ENCODE peak calls at places on chromosome 13, in four cellular contexts. One of them, this sample, is unnamed. For H3K4me1, the result is how much of the 10 kb centered on the place peaks cover.

GRCh38 chr13:29428310-29428991 is 167.0 kb downstream of the SLC7A1 start:
- DNase-seq in naive thymus-derived CD4-positive, alpha-beta T cell: no peak
- DNase-seq in psoas muscle: peak
- DNase-seq in tibial artery: no peak
- DNase-seq in this sample: no peak

GRCh38 chr13:113592571-113592970 is 8.0 kb downstream of the TFDP1 start:
- DNase-seq in naive thymus-derived CD4-positive, alpha-beta T cell: no peak
- DNase-seq in psoas muscle: peak
- DNase-seq in tibial artery: peak
- DNase-seq in this sample: no peak

GRCh38 chr13:82257790-82258507 is 1624.3 kb downstream of the SLITRK1 start:
- DNase-seq in naive thymus-derived CD4-positive, alpha-beta T cell: no peak
- DNase-seq in psoas muscle: no peak
- DNase-seq in tibial artery: no peak
- DNase-seq in this sample: no peak

GRCh38 chr13:113954046-113954841 is 19.6 kb downstream of the C13orf46 start:
- DNase-seq in naive thymus-derived CD4-positive, alpha-beta T cell: no peak
- DNase-seq in psoas muscle: peak
- DNase-seq in tibial artery: no peak
- DNase-seq in this sample: peak

GRCh38 chr13:85313761-85314503 is 485.3 kb downstream of the SLITRK6 start:
- DNase-seq in naive thymus-derived CD4-positive, alpha-beta T cell: no peak
- DNase-seq in psoas muscle: no peak
- DNase-seq in tibial artery: no peak
- DNase-seq in this sample: no peak

GRCh38 chr13:77230560-77230959 is 96.3 kb downstream of the MYCBP2 start:
- DNase-seq in naive thymus-derived CD4-positive, alpha-beta T cell: no peak
- DNase-seq in psoas muscle: no peak
- DNase-seq in tibial artery: no peak
- DNase-seq in this sample: no peak

GRCh38 chr13:33349996-33350826 is 64.7 kb upstream of the STARD13 start:
- DNase-seq in naive thymus-derived CD4-positive, alpha-beta T cell: no peak
- DNase-seq in psoas muscle: peak
- DNase-seq in tibial artery: peak
- DNase-seq in this sample: peak

GRCh38 chr13:25286308-25286968 is 850 bp downstream of the MTMR6 start:
- DNase-seq in naive thymus-derived CD4-positive, alpha-beta T cell: peak
- DNase-seq in psoas muscle: no peak
- DNase-seq in tibial artery: no peak
- DNase-seq in this sample: no peak

GRCh38 chr13:29909975-29910674 is 59.7 kb upstream of the UBL3 start:
- DNase-seq in naive thymus-derived CD4-positive, alpha-beta T cell: no peak
- DNase-seq in psoas muscle: peak
- DNase-seq in tibial artery: peak
- DNase-seq in this sample: no peak

GRCh38 chr13:31037874-31038475 is 105.5 kb downstream of the TEX26 start:
- DNase-seq in naive thymus-derived CD4-positive, alpha-beta T cell: no peak
- DNase-seq in psoas muscle: no peak
- DNase-seq in tibial artery: no peak
- DNase-seq in this sample: no peak

GRCh38 chr13:46382224-46382623 is 4.8 kb downstream of the RUBCNL start:
- DNase-seq in naive thymus-derived CD4-positive, alpha-beta T cell: no peak
- DNase-seq in psoas muscle: no peak
- DNase-seq in tibial artery: no peak
- DNase-seq in this sample: no peak

GRCh38 chr13:59823495-59823894 is 340.2 kb downstream of the DIAPH3 start:
- DNase-seq in naive thymus-derived CD4-positive, alpha-beta T cell: no peak
- DNase-seq in psoas muscle: no peak
- DNase-seq in tibial artery: no peak
- DNase-seq in this sample: no peak

GRCh38 chr13:34523401-34523800 is 418.7 kb upstream of the NBEA start:
- DNase-seq in naive thymus-derived CD4-positive, alpha-beta T cell: no peak
- DNase-seq in psoas muscle: no peak
- DNase-seq in tibial artery: no peak
- DNase-seq in this sample: no peak

GRCh38 chr13:78806457-78806856 is 147.5 kb upstream of the OBI1 start:
- DNase-seq in naive thymus-derived CD4-positive, alpha-beta T cell: no peak
- DNase-seq in psoas muscle: no peak
- DNase-seq in tibial artery: no peak
- DNase-seq in this sample: no peak

GRCh38 chr13:28027070-28027469 is 38.6 kb upstream of the URAD start:
- DNase-seq in naive thymus-derived CD4-positive, alpha-beta T cell: no peak
- DNase-seq in psoas muscle: no peak
- DNase-seq in tibial artery: no peak
- DNase-seq in this sample: no peak

GRCh38 chr13:59519776-59520175 is 644.0 kb downstream of the DIAPH3 start:
- DNase-seq in naive thymus-derived CD4-positive, alpha-beta T cell: no peak
- DNase-seq in psoas muscle: no peak
- DNase-seq in tibial artery: no peak
- DNase-seq in this sample: no peak

GRCh38 chr13:111598751-111599150 is 278.3 kb downstream of the TEX29 start:
- DNase-seq in naive thymus-derived CD4-positive, alpha-beta T cell: no peak
- DNase-seq in psoas muscle: no peak
- DNase-seq in tibial artery: no peak
- DNase-seq in this sample: no peak

GRCh38 chr13:113820813-113821651 is 42.8 kb downstream of the GAS6 start:
- DNase-seq in naive thymus-derived CD4-positive, alpha-beta T cell: no peak
- DNase-seq in psoas muscle: peak
- DNase-seq in tibial artery: peak
- DNase-seq in this sample: no peak

GRCh38 chr13:22665531-22665930 is 515.2 kb upstream of the SGCG start:
- DNase-seq in naive thymus-derived CD4-positive, alpha-beta T cell: no peak
- DNase-seq in psoas muscle: no peak
- DNase-seq in tibial artery: no peak
- DNase-seq in this sample: no peak

GRCh38 chr13:75312884-75313520 is 169.0 kb downstream of the TBC1D4 start:
- DNase-seq in naive thymus-derived CD4-positive, alpha-beta T cell: no peak
- DNase-seq in psoas muscle: no peak
- DNase-seq in tibial artery: no peak
- DNase-seq in this sample: no peak

GRCh38 chr13:78595819-78596700 is 7.3 kb downstream of the POU4F1 start:
- DNase-seq in naive thymus-derived CD4-positive, alpha-beta T cell: no peak
- DNase-seq in psoas muscle: no peak
- DNase-seq in tibial artery: no peak
- DNase-seq in this sample: no peak

GRCh38 chr13:22372261-22372660 is 701.4 kb downstream of the FGF9 start:
- DNase-seq in naive thymus-derived CD4-positive, alpha-beta T cell: no peak
- DNase-seq in psoas muscle: no peak
- DNase-seq in tibial artery: no peak
- DNase-seq in this sample: no peak

GRCh38 chr13:97781891-97782305 is 171.6 kb upstream of the IPO5 start:
- DNase-seq in naive thymus-derived CD4-positive, alpha-beta T cell: no peak
- DNase-seq in psoas muscle: no peak
- DNase-seq in tibial artery: peak
- DNase-seq in this sample: no peak

GRCh38 chr13:30577381-30577780 is 40.3 kb upstream of the USPL1 start:
- DNase-seq in naive thymus-derived CD4-positive, alpha-beta T cell: no peak
- DNase-seq in psoas muscle: no peak
- DNase-seq in tibial artery: no peak
- DNase-seq in this sample: no peak

GRCh38 chr13:95874286-95874685 is 178.9 kb downstream of the UGGT2 start:
- DNase-seq in naive thymus-derived CD4-positive, alpha-beta T cell: no peak
- DNase-seq in psoas muscle: no peak
- DNase-seq in tibial artery: no peak
- DNase-seq in this sample: no peak

GRCh38 chr13:39273953-39274352 is 235.7 kb downstream of the NHLRC3 start:
- DNase-seq in naive thymus-derived CD4-positive, alpha-beta T cell: no peak
- DNase-seq in psoas muscle: no peak
- DNase-seq in tibial artery: no peak
- DNase-seq in this sample: no peak

GRCh38 chr13:21074601-21075302 is 13.4 kb upstream of the LATS2 start:
- DNase-seq in naive thymus-derived CD4-positive, alpha-beta T cell: peak
- DNase-seq in psoas muscle: no peak
- DNase-seq in tibial artery: no peak
- DNase-seq in this sample: no peak

GRCh38 chr13:51825681-51826254 is 19.2 kb downstream of the TMEM272 start:
- DNase-seq in naive thymus-derived CD4-positive, alpha-beta T cell: no peak
- DNase-seq in psoas muscle: no peak
- DNase-seq in tibial artery: no peak
- DNase-seq in this sample: no peak
- H3K4me1 ChIP-seq in naive thymus-derived CD4-positive, alpha-beta T cell: half or more
- H3K4me1 ChIP-seq in psoas muscle: under half
- H3K4me1 ChIP-seq in tibial artery: under half
- H3K4me1 ChIP-seq in this sample: under half

GRCh38 chr13:41276824-41277223 is 13.4 kb upstream of the MTRF1 start:
- DNase-seq in naive thymus-derived CD4-positive, alpha-beta T cell: no peak
- DNase-seq in psoas muscle: no peak
- DNase-seq in tibial artery: no peak
- DNase-seq in this sample: no peak

GRCh38 chr13:41268764-41269163 is 5.4 kb upstream of the MTRF1 start:
- DNase-seq in naive thymus-derived CD4-positive, alpha-beta T cell: peak
- DNase-seq in psoas muscle: no peak
- DNase-seq in tibial artery: no peak
- DNase-seq in this sample: no peak

GRCh38 chr13:41271456-41272285 is 8.3 kb upstream of the MTRF1 start:
- DNase-seq in naive thymus-derived CD4-positive, alpha-beta T cell: peak
- DNase-seq in psoas muscle: no peak
- DNase-seq in tibial artery: no peak
- DNase-seq in this sample: no peak

GRCh38 chr13:41274881-41275280 is 11.5 kb upstream of the MTRF1 start:
- DNase-seq in naive thymus-derived CD4-positive, alpha-beta T cell: no peak
- DNase-seq in psoas muscle: no peak
- DNase-seq in tibial artery: no peak
- DNase-seq in this sample: no peak

DNA sequence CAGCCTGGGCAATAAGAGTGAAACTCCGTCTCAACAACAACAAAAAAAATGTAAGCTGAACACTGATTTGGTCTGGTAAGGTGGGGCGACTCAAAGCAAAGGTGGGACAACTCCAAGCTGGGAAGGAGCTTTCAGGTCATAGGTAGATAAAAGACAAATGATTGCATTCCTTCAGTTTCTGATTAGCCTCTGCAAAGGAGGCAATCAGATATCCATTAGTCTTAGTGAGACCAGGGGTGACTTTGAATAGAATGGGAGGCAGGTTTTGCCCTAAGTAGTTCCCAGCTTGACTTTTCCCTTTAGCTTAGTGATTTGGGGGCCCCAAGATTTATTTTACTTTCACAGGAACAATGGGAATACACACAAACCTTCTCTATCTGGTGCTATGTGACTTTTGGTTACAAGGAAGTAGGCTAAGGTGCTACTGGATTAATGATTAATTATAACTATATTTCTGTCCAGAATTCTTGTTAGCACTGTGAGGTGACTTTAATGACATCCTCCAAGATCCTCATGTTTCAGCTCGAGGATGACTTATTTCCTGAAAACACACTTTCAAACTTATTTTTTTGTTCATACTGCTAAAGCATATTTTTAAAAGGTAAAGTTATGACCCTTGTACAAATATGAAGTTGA is 10.5 kb upstream of the MTRF1 start:
- DNase-seq in naive thymus-derived CD4-positive, alpha-beta T cell: no peak
- DNase-seq in psoas muscle: no peak
- DNase-seq in tibial artery: no peak
- DNase-seq in this sample: no peak
- H3K27ac ChIP-seq in naive thymus-derived CD4-positive, alpha-beta T cell: no peak
- H3K27ac ChIP-seq in psoas muscle: no peak
- H3K27ac ChIP-seq in tibial artery: no peak
- H3K27ac ChIP-seq in this sample: no peak

GRCh38 chr13:99496322-99497142 is 4.7 kb upstream of the TM9SF2 start:
- DNase-seq in naive thymus-derived CD4-positive, alpha-beta T cell: peak
- DNase-seq in psoas muscle: peak
- DNase-seq in tibial artery: peak
- DNase-seq in this sample: no peak
- H3K4me3 ChIP-seq in naive thymus-derived CD4-positive, alpha-beta T cell: peak
- H3K4me3 ChIP-seq in psoas muscle: peak
- H3K4me3 ChIP-seq in tibial artery: peak
- H3K4me3 ChIP-seq in this sample: peak

GRCh38 chr13:45336025-45336800 is 4.8 kb downstream of the TPT1 start:
- DNase-seq in naive thymus-derived CD4-positive, alpha-beta T cell: no peak
- DNase-seq in psoas muscle: no peak
- DNase-seq in tibial artery: no peak
- DNase-seq in this sample: no peak

GRCh38 chr13:45339867-45340266 is 1.1 kb downstream of the TPT1 start:
- DNase-seq in naive thymus-derived CD4-positive, alpha-beta T cell: peak
- DNase-seq in psoas muscle: no peak
- DNase-seq in tibial artery: no peak
- DNase-seq in this sample: no peak

GRCh38 chr13:45337395-45337794 is 3.6 kb downstream of the TPT1 start:
- DNase-seq in naive thymus-derived CD4-positive, alpha-beta T cell: no peak
- DNase-seq in psoas muscle: no peak
- DNase-seq in tibial artery: no peak
- DNase-seq in this sample: no peak

GRCh38 chr13:45339399-45339798 is 1.6 kb downstream of the TPT1 start:
- DNase-seq in naive thymus-derived CD4-positive, alpha-beta T cell: no peak
- DNase-seq in psoas muscle: no peak
- DNase-seq in tibial artery: no peak
- DNase-seq in this sample: no peak

DNA sequence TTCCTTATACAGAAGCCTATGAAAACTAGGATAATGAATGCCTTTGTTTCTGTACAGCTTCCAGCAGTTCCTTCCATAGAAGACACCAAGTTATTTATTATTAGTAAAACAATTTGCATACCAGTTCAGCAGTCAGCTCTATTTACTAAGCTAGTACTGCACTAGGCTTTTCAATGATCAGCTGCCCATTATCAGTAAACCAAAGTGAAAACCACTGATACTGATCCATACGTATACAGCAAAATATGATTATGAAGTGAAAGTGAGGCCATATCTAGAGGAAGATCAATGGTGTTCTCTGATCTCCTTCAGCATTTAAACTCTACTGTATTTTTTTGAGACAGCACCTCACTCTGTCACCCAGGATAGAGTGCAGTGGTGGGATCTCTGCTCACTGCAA is 3.2 kb downstream of the TPT1 start:
- DNase-seq in naive thymus-derived CD4-positive, alpha-beta T cell: no peak
- DNase-seq in psoas muscle: no peak
- DNase-seq in tibial artery: no peak
- DNase-seq in this sample: no peak
- H3K4me1 ChIP-seq in naive thymus-derived CD4-positive, alpha-beta T cell: half or more
- H3K4me1 ChIP-seq in psoas muscle: half or more
- H3K4me1 ChIP-seq in tibial artery: under half
- H3K4me1 ChIP-seq in this sample: under half